ENCODE peak calls at places on chromosomes 4 and X, in four cellular contexts. J is K562, Q is H1, E is HepG2. S is an unnamed sample. For H3K27me3, the result is how much of the 10 kb centered on the place peaks cover.

GRCh38 chrX:130245441-130245840 is 23.3 kb downstream of the ZNF280C start:
- DNase-seq in J (no peak), Q (no peak), E (no peak), S (no peak)

GRCh38 chrX:64321507-64321906 is 73.7 kb downstream of the MTMR8 start:
- DNase-seq in J (no peak), Q (no peak), E (no peak), S (no peak)

GRCh38 chrX:154918060-154918483 is 31.9 kb downstream of the F8A1 start:
- DNase-seq in J (peak), Q (peak), E (peak), S (peak)

GRCh38 chr4:96146686-96147085 is 306.8 kb downstream of the PDHA2 start:
- DNase-seq in J (no peak), Q (no peak), E (no peak), S (no peak)

GRCh38 chr4:26326791-26327190 is 6.0 kb downstream of the RBPJ start:
- DNase-seq in J (no peak), Q (no peak), E (no peak), S (no peak)

GRCh38 chr4:166146806-166147540 is 273.9 kb downstream of the TLL1 start:
- DNase-seq in J (no peak), Q (no peak), E (no peak), S (no peak)

GRCh38 chrX:63765692-63766091 is 19.3 kb downstream of the ARHGEF9 start:
- DNase-seq in J (no peak), Q (no peak), E (no peak), S (no peak)

GRCh38 chr4:159212675-159213297 is 109.9 kb downstream of the RAPGEF2 start:
- DNase-seq in J (no peak), Q (no peak), E (no peak), S (no peak)

GRCh38 chr4:55445921-55446577 is 50.3 kb downstream of the TMEM165 start:
- DNase-seq in J (no peak), Q (no peak), E (no peak), S (no peak)

GRCh38 chr4:95107635-95108034 is 349.9 kb downstream of the BMPR1B start:
- DNase-seq in J (no peak), Q (no peak), E (peak), S (no peak)

GRCh38 chr4:19213388-19213787 is 1038.3 kb upstream of the SLIT2 start:
- DNase-seq in J (no peak), Q (no peak), E (no peak), S (no peak)

GRCh38 chr4:173281420-173282333 is 52.5 kb downstream of the HMGB2 start:
- DNase-seq in J (peak), Q (no peak), E (no peak), S (no peak)

GRCh38 chr4:2482693-2483092 is 13.8 kb downstream of the RNF4 start:
- DNase-seq in J (no peak), Q (no peak), E (peak), S (peak)

GRCh38 chrX:826448-826847 is 195.9 kb downstream of the SHOX start:
- DNase-seq in J (no peak), Q (peak), E (no peak), S (no peak)

GRCh38 chr4:139581096-139581495 is 25.1 kb upstream of the SETD7 start:
- DNase-seq in J (no peak), Q (no peak), E (no peak), S (no peak)

DNA sequence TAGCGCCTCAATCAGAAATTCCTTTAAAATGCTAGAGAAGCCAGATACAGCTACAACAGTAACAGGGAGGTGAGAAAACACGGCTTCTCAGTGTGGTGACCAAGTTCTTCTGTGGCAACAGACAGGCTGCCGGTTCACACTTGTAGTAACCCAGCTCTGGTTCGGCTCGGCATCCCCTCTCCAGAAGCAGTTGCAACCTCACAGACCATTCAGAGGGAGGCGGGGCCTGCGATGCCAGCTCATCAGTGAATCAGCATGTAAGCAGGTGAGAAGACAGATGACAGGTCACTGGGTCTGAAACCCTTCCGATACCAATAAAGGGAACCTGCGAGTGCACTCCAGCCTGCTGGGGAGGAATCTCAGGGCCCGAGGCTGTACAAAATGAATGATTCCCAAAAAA is 251.0 kb downstream of the KCNIP4 start:
- DNase-seq in J (no peak), Q (peak), E (no peak), S (no peak)
- H3K27me3 ChIP-seq in J (under half), Q (under half), E (under half), S (under half)

GRCh38 chr4:11073621-11074051 is 355.1 kb downstream of the HS3ST1 start:
- DNase-seq in J (no peak), Q (no peak), E (no peak), S (no peak)
- TF ChIP-seq RFX5 in J (no peak), Q (no peak), E (no peak), S (no peak)

GRCh38 chrX:17247144-17247543 is 127.9 kb upstream of the NHS start:
- DNase-seq in J (no peak), Q (no peak), E (no peak), S (no peak)
- TF ChIP-seq CBX5 in J (no peak), Q (no peak), E (no peak), S (no peak)

GRCh38 chrX:69090022-69090421 is 75.2 kb downstream of the PJA1 start:
- DNase-seq in J (no peak), Q (no peak), E (no peak), S (no peak)
- H3K27me3 ChIP-seq in J (under half), Q (under half), E (under half), S (under half)

GRCh38 chr4:122450847-122451246 is 5.7 kb downstream of the IL2 start:
- DNase-seq in J (peak), Q (peak), E (peak), S (no peak)
- TF ChIP-seq RFX5 in J (no peak), Q (no peak), E (no peak), S (no peak)

S was measured in GM12878.